ENCODE peak calls at places on chromosome 2, in four cellular contexts. One of them, this sample, is unnamed.

GRCh38 chr2:45040786-45041185 is 31.5 kb upstream of the SIX2 start:
- DNase-seq in GM06990: no peak
- DNase-seq in cardiac fibroblast: no peak
- DNase-seq in lower lobe of right lung: no peak
- DNase-seq in this sample: no peak

GRCh38 chr2:190137561-190137960 is 75.0 kb upstream of the MSTN start:
- DNase-seq in GM06990: no peak
- DNase-seq in cardiac fibroblast: no peak
- DNase-seq in lower lobe of right lung: no peak
- DNase-seq in this sample: no peak

GRCh38 chr2:128835974-128836373 is 517.3 kb upstream of the HS6ST1 start:
- DNase-seq in GM06990: no peak
- DNase-seq in cardiac fibroblast: no peak
- DNase-seq in lower lobe of right lung: no peak
- DNase-seq in this sample: no peak

GRCh38 chr2:28102455-28102874 is 211.9 kb downstream of the BABAM2 start:
- DNase-seq in GM06990: no peak
- DNase-seq in cardiac fibroblast: peak
- DNase-seq in lower lobe of right lung: no peak
- DNase-seq in this sample: no peak

GRCh38 chr2:158024288-158024898 is 77.3 kb upstream of the UPP2 start:
- DNase-seq in GM06990: no peak
- DNase-seq in cardiac fibroblast: peak
- DNase-seq in lower lobe of right lung: peak
- DNase-seq in this sample: peak

GRCh38 chr2:18991177-18992168 is 366.9 kb downstream of the OSR1 start:
- DNase-seq in GM06990: no peak
- DNase-seq in cardiac fibroblast: peak
- DNase-seq in lower lobe of right lung: peak
- DNase-seq in this sample: no peak

GRCh38 chr2:26317377-26318105 is 28.4 kb upstream of the SELENOI start:
- DNase-seq in GM06990: no peak
- DNase-seq in cardiac fibroblast: no peak
- DNase-seq in lower lobe of right lung: no peak
- DNase-seq in this sample: no peak

GRCh38 chr2:19299032-19299431 is 59.4 kb downstream of the OSR1 start:
- DNase-seq in GM06990: no peak
- DNase-seq in cardiac fibroblast: no peak
- DNase-seq in lower lobe of right lung: no peak
- DNase-seq in this sample: no peak

GRCh38 chr2:106057206-106057605 is 136.9 kb downstream of the UXS1 start:
- DNase-seq in GM06990: no peak
- DNase-seq in cardiac fibroblast: no peak
- DNase-seq in lower lobe of right lung: no peak
- DNase-seq in this sample: no peak

GRCh38 chr2:201218780-201219179 is 35.8 kb downstream of the CASP10 start:
- DNase-seq in GM06990: no peak
- DNase-seq in cardiac fibroblast: peak
- DNase-seq in lower lobe of right lung: no peak
- DNase-seq in this sample: no peak

GRCh38 chr2:7703523-7704144 is 786.4 kb downstream of the RNF144A start:
- DNase-seq in GM06990: no peak
- DNase-seq in cardiac fibroblast: no peak
- DNase-seq in lower lobe of right lung: no peak
- DNase-seq in this sample: no peak

GRCh38 chr2:128310094-128310716 is 8.5 kb downstream of the HS6ST1 start:
- DNase-seq in GM06990: no peak
- DNase-seq in cardiac fibroblast: no peak
- DNase-seq in lower lobe of right lung: peak
- DNase-seq in this sample: no peak

GRCh38 chr2:43067254-43068052 is 159.0 kb downstream of the ZFP36L2 start:
- DNase-seq in GM06990: no peak
- DNase-seq in cardiac fibroblast: no peak
- DNase-seq in lower lobe of right lung: no peak
- DNase-seq in this sample: no peak

GRCh38 chr2:27428213-27428977 is at the start of gene NRBP1:
- DNase-seq in GM06990: peak
- DNase-seq in cardiac fibroblast: peak
- DNase-seq in lower lobe of right lung: peak
- DNase-seq in this sample: peak

GRCh38 chr2:1294882-1295281 is 118.4 kb upstream of the TPO start:
- DNase-seq in GM06990: no peak
- DNase-seq in cardiac fibroblast: no peak
- DNase-seq in lower lobe of right lung: no peak
- DNase-seq in this sample: no peak

GRCh38 chr2:183185534-183185933 is 61.3 kb downstream of the NUP35 start:
- DNase-seq in GM06990: no peak
- DNase-seq in cardiac fibroblast: no peak
- DNase-seq in lower lobe of right lung: no peak
- DNase-seq in this sample: no peak

DNA sequence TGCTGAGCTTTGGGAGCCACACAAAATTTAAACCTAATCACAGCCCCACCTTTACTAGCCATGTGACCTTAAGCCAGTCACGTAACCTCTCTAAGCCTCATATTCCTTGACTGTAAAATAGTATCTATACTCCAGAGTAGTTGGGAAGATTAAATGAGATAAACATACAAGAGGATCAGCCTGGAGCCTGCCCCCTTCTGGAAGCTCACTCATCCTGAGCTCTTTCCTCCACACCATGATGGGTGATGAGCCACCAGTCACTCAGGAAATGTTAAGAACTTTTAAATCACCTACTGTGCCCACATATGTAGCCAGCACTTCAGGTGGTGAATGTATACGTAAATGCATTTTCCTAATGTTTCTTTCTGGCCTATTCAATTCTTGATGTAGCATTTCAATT is 195.9 kb upstream of the DDX18 start:
- DNase-seq in GM06990: no peak
- DNase-seq in cardiac fibroblast: no peak
- DNase-seq in lower lobe of right lung: no peak
- DNase-seq in this sample: no peak
- TF ChIP-seq CTCF in GM06990: no peak
- TF ChIP-seq CTCF in cardiac fibroblast: no peak
- TF ChIP-seq CTCF in lower lobe of right lung: no peak
- TF ChIP-seq CTCF in this sample: no peak

GRCh38 chr2:40543381-40543780 is 91.5 kb upstream of the SLC8A1 start:
- DNase-seq in GM06990: no peak
- DNase-seq in cardiac fibroblast: no peak
- DNase-seq in lower lobe of right lung: no peak
- DNase-seq in this sample: no peak

GRCh38 chr2:40550085-40550484 is 98.2 kb upstream of the SLC8A1 start:
- DNase-seq in GM06990: no peak
- DNase-seq in cardiac fibroblast: no peak
- DNase-seq in lower lobe of right lung: no peak
- DNase-seq in this sample: no peak

GRCh38 chr2:40545645-40546044 is 93.8 kb upstream of the SLC8A1 start:
- DNase-seq in GM06990: no peak
- DNase-seq in cardiac fibroblast: no peak
- DNase-seq in lower lobe of right lung: no peak
- DNase-seq in this sample: no peak

GRCh38 chr2:40544072-40544471 is 92.2 kb upstream of the SLC8A1 start:
- DNase-seq in GM06990: no peak
- DNase-seq in cardiac fibroblast: no peak
- DNase-seq in lower lobe of right lung: no peak
- DNase-seq in this sample: no peak

DNA sequence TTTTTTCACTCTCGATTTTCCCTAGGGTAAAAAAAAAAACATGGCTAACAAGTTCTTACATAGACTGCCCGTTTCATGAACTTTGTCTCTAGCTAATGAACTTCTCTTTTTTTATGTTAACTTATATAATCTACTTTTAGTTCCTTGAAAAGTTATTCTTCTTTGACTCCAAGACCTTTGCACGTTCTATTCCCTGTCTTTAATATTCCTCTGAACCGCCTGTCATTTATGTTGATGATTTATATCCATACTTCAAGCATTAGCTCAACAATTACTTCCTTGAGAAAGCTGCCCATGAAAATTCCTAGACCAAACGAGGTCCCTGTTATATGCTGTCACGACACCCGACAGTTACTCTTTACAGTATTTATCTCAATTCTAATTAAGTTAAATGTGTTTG is 94.9 kb upstream of the SLC8A1 start:
- DNase-seq in GM06990: no peak
- DNase-seq in cardiac fibroblast: no peak
- DNase-seq in lower lobe of right lung: no peak
- DNase-seq in this sample: no peak
- TF ChIP-seq CTCF in GM06990: no peak
- TF ChIP-seq CTCF in cardiac fibroblast: no peak
- TF ChIP-seq CTCF in lower lobe of right lung: no peak
- TF ChIP-seq CTCF in this sample: no peak

GRCh38 chr2:238308177-238308576 is 12.1 kb upstream of the TRAF3IP1 start:
- DNase-seq in GM06990: no peak
- DNase-seq in cardiac fibroblast: no peak
- DNase-seq in lower lobe of right lung: no peak
- DNase-seq in this sample: no peak
- TF ChIP-seq CTCF in GM06990: peak
- TF ChIP-seq CTCF in cardiac fibroblast: peak
- TF ChIP-seq CTCF in lower lobe of right lung: no peak
- TF ChIP-seq CTCF in this sample: peak

DNA sequence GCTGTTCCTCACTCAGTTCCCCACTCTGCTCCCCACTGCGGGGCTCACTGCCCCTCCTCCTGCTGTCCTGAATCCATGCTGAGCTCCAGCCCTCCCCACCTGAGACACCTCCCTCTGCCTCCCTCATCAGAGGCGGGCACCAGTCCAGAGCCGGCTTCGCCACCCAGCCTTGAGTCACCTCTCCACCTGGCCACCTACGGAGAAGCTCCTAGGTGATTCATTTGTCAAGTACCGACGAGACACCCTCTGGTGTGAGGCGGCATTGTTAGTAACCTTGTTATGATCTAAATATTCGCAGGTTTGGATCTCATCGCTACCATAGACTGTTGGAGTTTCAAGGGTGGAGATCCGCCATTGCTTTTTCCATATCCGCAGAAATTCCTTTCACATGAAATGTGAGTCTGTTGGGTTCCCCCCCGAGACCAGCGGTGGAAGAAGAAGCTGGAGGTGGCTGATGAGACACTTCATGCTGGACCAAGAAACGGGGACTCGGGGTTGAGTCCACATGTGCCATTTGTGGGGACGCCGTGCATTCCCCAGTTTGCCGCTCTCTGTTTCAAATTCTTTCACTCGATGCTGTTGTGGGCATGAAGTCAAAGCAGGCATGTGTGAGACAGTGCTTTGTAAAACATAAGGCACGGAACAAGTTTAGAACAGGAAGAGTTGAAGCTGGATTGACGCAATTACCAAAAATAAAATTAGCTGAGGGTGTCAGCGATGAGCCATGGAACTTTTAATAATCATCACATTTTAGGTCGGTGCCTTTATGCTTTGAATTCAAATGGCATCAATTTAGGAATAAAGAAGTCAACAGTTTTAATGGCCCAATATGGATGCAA is 259.8 kb upstream of the HDAC4 start:
- DNase-seq in GM06990: no peak
- DNase-seq in cardiac fibroblast: no peak
- DNase-seq in lower lobe of right lung: no peak
- DNase-seq in this sample: no peak
- TF ChIP-seq CTCF in GM06990: no peak
- TF ChIP-seq CTCF in cardiac fibroblast: no peak
- TF ChIP-seq CTCF in lower lobe of right lung: no peak
- TF ChIP-seq CTCF in this sample: no peak